ENCODE peak calls at places on chromosomes 1 and 21, in ten cellular contexts. One of them, this sample, is unnamed.

GRCh38 chr1:160407819-160408801 is 7.7 kb downstream of the VANGL2 start:
- DNase-seq in CD8-positive, alpha-beta T cell: no peak
- DNase-seq in HCT116: peak; percentile 29
- DNase-seq in GM06990: no peak
- DNase-seq in body of pancreas: no peak
- DNase-seq in stomach: no peak
- DNase-seq in mammary epithelial cell: peak; percentile 79
- DNase-seq in D721Med: no peak
- DNase-seq in lower leg skin: peak; percentile 89
- DNase-seq in GM23338: no peak
- DNase-seq in this sample: peak; percentile 75

GRCh38 chr1:232421143-232421796 is 208.7 kb downstream of the SIPA1L2 start:
- DNase-seq in D721Med: no peak
- DNase-seq in stomach: no peak
- DNase-seq in body of pancreas: no peak
- DNase-seq in GM06990: no peak
- DNase-seq in HCT116: no peak
- DNase-seq in CD8-positive, alpha-beta T cell: no peak
- DNase-seq in GM23338: no peak
- DNase-seq in mammary epithelial cell: no peak
- DNase-seq in lower leg skin: no peak
- DNase-seq in this sample: no peak

GRCh38 chr1:165634154-165634921 is 3.3 kb downstream of the MGST3 start:
- DNase-seq in CD8-positive, alpha-beta T cell: no peak
- DNase-seq in mammary epithelial cell: no peak
- DNase-seq in HCT116: no peak
- DNase-seq in stomach: no peak
- DNase-seq in lower leg skin: no peak
- DNase-seq in body of pancreas: no peak
- DNase-seq in GM06990: no peak
- DNase-seq in D721Med: no peak
- DNase-seq in GM23338: peak; percentile 37
- DNase-seq in this sample: no peak

GRCh38 chr1:1240348-1240732 is 6.2 kb downstream of the C1QTNF12 start:
- DNase-seq in stomach: no peak
- DNase-seq in CD8-positive, alpha-beta T cell: no peak
- DNase-seq in lower leg skin: no peak
- DNase-seq in GM06990: no peak
- DNase-seq in GM23338: no peak
- DNase-seq in HCT116: no peak
- DNase-seq in D721Med: no peak
- DNase-seq in mammary epithelial cell: no peak
- DNase-seq in body of pancreas: no peak
- DNase-seq in this sample: no peak

GRCh38 chr1:107480548-107480947 is 339.7 kb downstream of the NTNG1 start:
- DNase-seq in body of pancreas: peak; percentile 14
- DNase-seq in GM23338: no peak
- DNase-seq in D721Med: no peak
- DNase-seq in HCT116: no peak
- DNase-seq in CD8-positive, alpha-beta T cell: no peak
- DNase-seq in lower leg skin: no peak
- DNase-seq in GM06990: peak; percentile 20
- DNase-seq in stomach: peak; percentile 25
- DNase-seq in mammary epithelial cell: no peak
- DNase-seq in this sample: no peak

GRCh38 chr1:2569060-2569459 is 12.9 kb downstream of the TNFRSF14 start:
- DNase-seq in stomach: no peak
- DNase-seq in lower leg skin: no peak
- DNase-seq in GM06990: no peak
- DNase-seq in D721Med: no peak
- DNase-seq in HCT116: no peak
- DNase-seq in body of pancreas: no peak
- DNase-seq in CD8-positive, alpha-beta T cell: no peak
- DNase-seq in mammary epithelial cell: no peak
- DNase-seq in GM23338: no peak
- DNase-seq in this sample: no peak

GRCh38 chr1:155977607-155978324 is 581 bp downstream of the ARHGEF2 start:
- DNase-seq in stomach: no peak
- DNase-seq in body of pancreas: peak; percentile 34
- DNase-seq in GM06990: peak; percentile 66
- DNase-seq in GM23338: peak; percentile 56
- DNase-seq in lower leg skin: peak; percentile 91
- DNase-seq in HCT116: no peak
- DNase-seq in mammary epithelial cell: peak; percentile 58
- DNase-seq in CD8-positive, alpha-beta T cell: peak; percentile 22
- DNase-seq in D721Med: peak; percentile 82
- DNase-seq in this sample: no peak

GRCh38 chr1:25692560-25692959 is 76.0 kb downstream of the MAN1C1 start:
- DNase-seq in CD8-positive, alpha-beta T cell: no peak
- DNase-seq in GM06990: no peak
- DNase-seq in stomach: no peak
- DNase-seq in HCT116: no peak
- DNase-seq in D721Med: no peak
- DNase-seq in lower leg skin: no peak
- DNase-seq in mammary epithelial cell: no peak
- DNase-seq in GM23338: peak; percentile 70
- DNase-seq in body of pancreas: no peak
- DNase-seq in this sample: no peak

GRCh38 chr1:167328762-167329483 is 108.2 kb downstream of the POU2F1 start:
- DNase-seq in HCT116: no peak
- DNase-seq in CD8-positive, alpha-beta T cell: no peak
- DNase-seq in GM06990: peak; percentile 66
- DNase-seq in mammary epithelial cell: no peak
- DNase-seq in GM23338: peak; percentile 56
- DNase-seq in body of pancreas: no peak
- DNase-seq in stomach: no peak
- DNase-seq in lower leg skin: no peak
- DNase-seq in D721Med: no peak
- DNase-seq in this sample: no peak

GRCh38 chr1:205729945-205730610 is 19.9 kb downstream of the NUCKS1 start:
- DNase-seq in GM23338: no peak
- DNase-seq in body of pancreas: no peak
- DNase-seq in GM06990: no peak
- DNase-seq in lower leg skin: no peak
- DNase-seq in HCT116: no peak
- DNase-seq in stomach: no peak
- DNase-seq in D721Med: no peak
- DNase-seq in mammary epithelial cell: no peak
- DNase-seq in CD8-positive, alpha-beta T cell: no peak
- DNase-seq in this sample: no peak

GRCh38 chr1:115710859-115711624 is 57.5 kb downstream of the CASQ2 start:
- DNase-seq in HCT116: no peak
- DNase-seq in lower leg skin: no peak
- DNase-seq in CD8-positive, alpha-beta T cell: no peak
- DNase-seq in D721Med: no peak
- DNase-seq in mammary epithelial cell: peak; percentile 66
- DNase-seq in stomach: peak; percentile 42
- DNase-seq in GM23338: no peak
- DNase-seq in body of pancreas: no peak
- DNase-seq in GM06990: no peak
- DNase-seq in this sample: no peak

GRCh38 chr1:87174726-87175237 is 153.9 kb upstream of the LMO4 start:
- DNase-seq in GM06990: no peak
- DNase-seq in CD8-positive, alpha-beta T cell: no peak
- DNase-seq in mammary epithelial cell: peak; percentile 14
- DNase-seq in GM23338: no peak
- DNase-seq in D721Med: no peak
- DNase-seq in stomach: no peak
- DNase-seq in HCT116: no peak
- DNase-seq in body of pancreas: no peak
- DNase-seq in lower leg skin: no peak
- DNase-seq in this sample: no peak

GRCh38 chr1:42931108-42931539 is 27.5 kb downstream of the SLC2A1 start:
- DNase-seq in body of pancreas: no peak
- DNase-seq in GM06990: peak; percentile 72
- DNase-seq in HCT116: no peak
- DNase-seq in GM23338: peak; percentile 82
- DNase-seq in CD8-positive, alpha-beta T cell: peak; percentile 46
- DNase-seq in mammary epithelial cell: peak; percentile 27
- DNase-seq in stomach: no peak
- DNase-seq in lower leg skin: peak; percentile 83
- DNase-seq in D721Med: peak; percentile 93
- DNase-seq in this sample: no peak

GRCh38 chr1:2478100-2478499 is 2.0 kb downstream of the PLCH2 start:
- DNase-seq in GM23338: no peak
- DNase-seq in stomach: peak; percentile 29
- DNase-seq in body of pancreas: no peak
- DNase-seq in D721Med: no peak
- DNase-seq in GM06990: no peak
- DNase-seq in HCT116: no peak
- DNase-seq in mammary epithelial cell: no peak
- DNase-seq in lower leg skin: no peak
- DNase-seq in CD8-positive, alpha-beta T cell: no peak
- DNase-seq in this sample: no peak

GRCh38 chr1:97623220-97623619 is 297.6 kb downstream of the DPYD start:
- DNase-seq in stomach: no peak
- DNase-seq in body of pancreas: no peak
- DNase-seq in GM23338: no peak
- DNase-seq in HCT116: no peak
- DNase-seq in mammary epithelial cell: no peak
- DNase-seq in GM06990: no peak
- DNase-seq in lower leg skin: no peak
- DNase-seq in D721Med: no peak
- DNase-seq in CD8-positive, alpha-beta T cell: no peak
- DNase-seq in this sample: no peak

GRCh38 chr1:184150776-184151531 is 99.4 kb downstream of the TSEN15 start:
- DNase-seq in lower leg skin: peak; percentile 88
- DNase-seq in stomach: no peak
- DNase-seq in mammary epithelial cell: no peak
- DNase-seq in GM06990: no peak
- DNase-seq in HCT116: no peak
- DNase-seq in CD8-positive, alpha-beta T cell: no peak
- DNase-seq in D721Med: no peak
- DNase-seq in body of pancreas: no peak
- DNase-seq in GM23338: no peak
- DNase-seq in this sample: no peak

DNA sequence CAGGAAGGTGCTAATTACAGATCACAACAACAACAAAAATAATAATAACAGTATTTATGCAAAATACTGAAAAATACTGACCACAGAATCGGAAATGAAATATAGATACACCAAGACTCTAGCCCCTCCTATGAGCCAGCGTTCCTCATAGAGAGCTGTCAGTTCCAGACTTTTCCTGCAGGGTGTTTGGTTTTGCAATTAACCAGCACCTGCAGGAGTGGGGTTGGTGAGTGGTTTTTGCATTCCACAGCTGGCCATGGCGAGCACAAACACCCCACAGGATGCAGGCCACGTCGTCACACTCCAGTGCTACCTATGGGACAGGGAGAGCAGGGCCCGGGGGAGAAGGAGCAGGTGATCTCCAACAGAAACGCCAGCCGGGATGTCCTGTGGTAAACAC is 94.1 kb downstream of the ERG start:
- DNase-seq in CD8-positive, alpha-beta T cell: no peak
- DNase-seq in body of pancreas: no peak
- DNase-seq in stomach: no peak
- DNase-seq in mammary epithelial cell: no peak
- DNase-seq in GM06990: no peak
- DNase-seq in D721Med: no peak
- DNase-seq in GM23338: no peak
- DNase-seq in HCT116: no peak
- DNase-seq in lower leg skin: no peak
- DNase-seq in this sample: no peak
- TF ChIP-seq CTCF in CD8-positive, alpha-beta T cell: no peak
- TF ChIP-seq CTCF in body of pancreas: no peak
- TF ChIP-seq CTCF in stomach: no peak
- TF ChIP-seq CTCF in mammary epithelial cell: no peak
- TF ChIP-seq CTCF in GM06990: no peak
- TF ChIP-seq CTCF in D721Med: no peak
- TF ChIP-seq CTCF in GM23338: no peak
- TF ChIP-seq CTCF in HCT116: no peak
- TF ChIP-seq CTCF in lower leg skin: no peak
- TF ChIP-seq CTCF in this sample: no peak

GRCh38 chr1:211469938-211470529 is 21.9 kb downstream of the RD3 start:
- DNase-seq in mammary epithelial cell: peak; percentile 60
- DNase-seq in GM06990: peak; percentile 41
- DNase-seq in GM23338: peak; percentile 94
- DNase-seq in lower leg skin: peak; percentile 94
- DNase-seq in body of pancreas: peak; percentile 93
- DNase-seq in CD8-positive, alpha-beta T cell: peak; percentile 14
- DNase-seq in stomach: peak; percentile 93
- DNase-seq in HCT116: peak; percentile 72
- DNase-seq in D721Med: no peak
- DNase-seq in this sample: peak; percentile 15
- TF ChIP-seq CTCF in mammary epithelial cell: peak; percentile 86
- TF ChIP-seq CTCF in GM06990: peak; percentile 92
- TF ChIP-seq CTCF in GM23338: peak; percentile 81
- TF ChIP-seq CTCF in lower leg skin: no peak
- TF ChIP-seq CTCF in body of pancreas: peak; percentile 89
- TF ChIP-seq CTCF in CD8-positive, alpha-beta T cell: peak; percentile 46
- TF ChIP-seq CTCF in stomach: no peak
- TF ChIP-seq CTCF in HCT116: peak; percentile 90
- TF ChIP-seq CTCF in D721Med: peak; percentile 97
- TF ChIP-seq CTCF in this sample: peak; percentile 95

GRCh38 chr1:91501527-91501859 is 842 bp downstream of the CDC7 start:
- DNase-seq in GM23338: peak; percentile 70
- DNase-seq in body of pancreas: no peak
- DNase-seq in D721Med: no peak
- DNase-seq in mammary epithelial cell: no peak
- DNase-seq in CD8-positive, alpha-beta T cell: no peak
- DNase-seq in GM06990: no peak
- DNase-seq in HCT116: no peak
- DNase-seq in lower leg skin: no peak
- DNase-seq in stomach: no peak
- DNase-seq in this sample: peak; percentile 1
- TF ChIP-seq CTCF in GM23338: no peak
- TF ChIP-seq CTCF in body of pancreas: no peak
- TF ChIP-seq CTCF in D721Med: no peak
- TF ChIP-seq CTCF in mammary epithelial cell: no peak
- TF ChIP-seq CTCF in CD8-positive, alpha-beta T cell: no peak
- TF ChIP-seq CTCF in GM06990: no peak
- TF ChIP-seq CTCF in HCT116: no peak
- TF ChIP-seq CTCF in lower leg skin: no peak
- TF ChIP-seq CTCF in stomach: no peak
- TF ChIP-seq CTCF in this sample: no peak

DNA sequence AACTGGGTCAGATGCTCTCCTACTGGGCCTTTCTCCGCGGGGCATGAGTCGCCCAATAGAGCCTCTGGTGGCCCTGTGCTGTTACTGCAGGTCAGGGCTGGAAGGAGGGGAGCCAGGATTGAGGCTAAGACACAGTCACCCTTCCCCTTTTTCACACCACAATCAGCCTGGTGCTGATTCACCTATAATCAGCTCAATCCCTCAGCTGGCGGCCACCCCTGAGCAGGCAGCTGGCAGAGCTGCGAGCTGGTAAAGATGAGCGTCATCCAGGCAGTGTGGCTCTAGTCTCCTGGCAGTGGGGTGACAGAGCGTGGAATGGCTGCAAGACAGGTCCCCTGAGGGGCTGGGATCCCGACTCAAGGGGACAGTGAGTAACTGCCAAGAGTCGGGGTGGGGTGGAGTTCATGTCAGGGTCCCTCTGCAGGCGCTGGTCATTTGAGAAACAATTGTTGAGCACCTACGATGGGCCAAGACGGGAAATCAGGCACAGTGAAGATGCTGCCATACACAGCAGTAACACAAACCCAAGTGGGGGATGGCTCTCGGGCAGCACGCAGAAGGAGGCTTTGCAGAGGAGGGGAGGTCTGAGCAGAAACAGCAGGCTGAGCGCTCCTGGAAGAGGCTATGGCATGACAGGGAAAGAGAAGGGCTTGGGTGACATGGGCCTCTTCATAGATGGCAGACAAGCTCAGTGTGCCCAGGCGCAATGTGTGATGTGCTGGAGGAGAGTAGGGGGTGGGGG is 21.8 kb downstream of the ATF3 start:
- DNase-seq in D721Med: peak; percentile 80
- DNase-seq in HCT116: peak; percentile 34
- DNase-seq in GM23338: peak; percentile 90
- DNase-seq in GM06990: peak; percentile 45
- DNase-seq in body of pancreas: peak; percentile 62
- DNase-seq in mammary epithelial cell: no peak
- DNase-seq in CD8-positive, alpha-beta T cell: peak; percentile 33
- DNase-seq in lower leg skin: peak; percentile 92
- DNase-seq in stomach: peak; percentile 68
- DNase-seq in this sample: no peak
- TF ChIP-seq CTCF in D721Med: peak; percentile 85
- TF ChIP-seq CTCF in HCT116: peak; percentile 80
- TF ChIP-seq CTCF in GM23338: peak; percentile 77
- TF ChIP-seq CTCF in GM06990: peak; percentile 93
- TF ChIP-seq CTCF in body of pancreas: peak; percentile 89
- TF ChIP-seq CTCF in mammary epithelial cell: peak; percentile 77
- TF ChIP-seq CTCF in CD8-positive, alpha-beta T cell: peak; percentile 88
- TF ChIP-seq CTCF in lower leg skin: no peak
- TF ChIP-seq CTCF in stomach: no peak
- TF ChIP-seq CTCF in this sample: peak; percentile 89

This sample was measured in keratinocyte.